ENCODE peak calls at places on chromosomes 12 and 14, in seven cellular contexts. One of them, this sample, is unnamed.

GRCh38 chr14:53537421-53538315 is 384.5 kb upstream of the DDHD1 start:
- DNase-seq in SK-N-SH: no peak
- DNase-seq in HepG2: no peak
- DNase-seq in HL-60: no peak
- DNase-seq in A549: no peak
- DNase-seq in HCT116: no peak
- DNase-seq in Panc1: no peak
- DNase-seq in this sample: peak

GRCh38 chr12:1593232-1594044 is 943 bp downstream of the FBXL14 start:
- DNase-seq in HL-60: peak
- DNase-seq in HCT116: no peak
- DNase-seq in SK-N-SH: peak
- DNase-seq in A549: no peak
- DNase-seq in HepG2: no peak
- DNase-seq in Panc1: no peak
- DNase-seq in this sample: peak

GRCh38 chr12:111276189-111276588 is 92.7 kb downstream of the PHETA1 start:
- DNase-seq in HCT116: no peak
- DNase-seq in A549: no peak
- DNase-seq in HL-60: no peak
- DNase-seq in HepG2: no peak
- DNase-seq in Panc1: no peak
- DNase-seq in SK-N-SH: no peak
- DNase-seq in this sample: no peak

GRCh38 chr12:130026608-130027176 is 122.9 kb upstream of the TMEM132D start:
- DNase-seq in HCT116: no peak
- DNase-seq in Panc1: no peak
- DNase-seq in HL-60: peak
- DNase-seq in SK-N-SH: peak
- DNase-seq in HepG2: peak
- DNase-seq in A549: peak
- DNase-seq in this sample: peak

GRCh38 chr12:67792185-67792584 is 143.6 kb downstream of the DYRK2 start:
- DNase-seq in HL-60: no peak
- DNase-seq in HCT116: no peak
- DNase-seq in SK-N-SH: no peak
- DNase-seq in Panc1: no peak
- DNase-seq in A549: no peak
- DNase-seq in HepG2: no peak
- DNase-seq in this sample: peak

GRCh38 chr12:60148831-60149230 is 553.0 kb downstream of the SLC16A7 start:
- DNase-seq in Panc1: no peak
- DNase-seq in A549: no peak
- DNase-seq in HCT116: peak
- DNase-seq in HL-60: no peak
- DNase-seq in HepG2: no peak
- DNase-seq in SK-N-SH: no peak
- DNase-seq in this sample: no peak

GRCh38 chr12:114920828-114921579 is 237.0 kb upstream of the TBX3 start:
- DNase-seq in HL-60: no peak
- DNase-seq in HepG2: no peak
- DNase-seq in A549: no peak
- DNase-seq in HCT116: no peak
- DNase-seq in Panc1: no peak
- DNase-seq in SK-N-SH: no peak
- DNase-seq in this sample: no peak

GRCh38 chr14:67653651-67654280 is 20.7 kb downstream of the VTI1B start:
- DNase-seq in HepG2: no peak
- DNase-seq in Panc1: no peak
- DNase-seq in HCT116: no peak
- DNase-seq in HL-60: no peak
- DNase-seq in SK-N-SH: no peak
- DNase-seq in A549: no peak
- DNase-seq in this sample: no peak

GRCh38 chr14:72975776-72976175 is 49.5 kb downstream of the DCAF4 start:
- DNase-seq in HepG2: peak
- DNase-seq in SK-N-SH: no peak
- DNase-seq in HCT116: no peak
- DNase-seq in HL-60: no peak
- DNase-seq in Panc1: no peak
- DNase-seq in A549: peak
- DNase-seq in this sample: peak

DNA sequence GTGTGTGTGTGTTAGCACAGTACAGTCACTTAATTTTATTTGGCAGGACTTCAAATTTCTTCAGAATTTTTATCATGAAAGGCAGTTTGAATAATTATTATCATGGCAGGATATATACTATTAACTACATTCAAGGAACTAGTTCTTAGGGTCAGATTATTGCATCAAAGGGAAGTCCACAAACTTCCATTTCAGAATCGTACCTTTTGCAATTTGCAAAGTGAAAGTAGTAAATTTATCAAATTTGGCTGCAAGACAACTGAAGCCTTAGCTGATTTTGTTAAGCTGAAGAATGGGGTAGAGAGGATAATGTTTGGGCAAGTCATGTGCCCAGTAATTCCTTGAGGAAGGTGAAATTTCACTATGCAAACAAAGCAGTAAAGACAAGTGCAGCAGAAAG is 68.2 kb downstream of the PLEKHG7 start:
- DNase-seq in HepG2: no peak
- DNase-seq in HCT116: no peak
- DNase-seq in HL-60: peak
- DNase-seq in SK-N-SH: no peak
- DNase-seq in Panc1: no peak
- DNase-seq in A549: no peak
- DNase-seq in this sample: no peak
- TF ChIP-seq REST in HepG2: no peak
- TF ChIP-seq REST in HCT116: no peak
- TF ChIP-seq REST in HL-60: no peak
- TF ChIP-seq REST in SK-N-SH: no peak
- TF ChIP-seq REST in Panc1: no peak
- TF ChIP-seq REST in A549: no peak
- TF ChIP-seq REST in this sample: no peak

DNA sequence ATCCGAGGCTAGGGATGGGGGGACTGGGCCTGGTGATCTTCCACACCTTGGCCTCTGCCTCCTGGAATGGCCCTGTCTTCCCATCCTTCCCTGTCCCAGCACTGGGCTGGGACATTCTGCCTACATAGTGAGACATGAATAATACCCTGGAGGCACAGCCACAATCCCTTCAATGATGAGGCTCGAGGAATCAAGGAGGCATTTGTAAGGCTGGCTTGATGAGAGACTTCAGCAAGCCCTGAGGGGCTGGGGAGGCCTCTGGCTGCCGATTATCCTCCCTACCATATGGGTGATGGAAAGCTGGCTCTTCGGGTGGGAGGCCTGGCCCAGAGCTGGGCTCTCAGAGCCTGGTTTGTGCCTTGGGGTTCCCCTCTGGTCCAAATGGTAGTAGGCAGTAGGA is 92.5 kb downstream of the CALM1 start:
- DNase-seq in A549: no peak
- DNase-seq in HL-60: no peak
- DNase-seq in HCT116: no peak
- DNase-seq in HepG2: no peak
- DNase-seq in SK-N-SH: no peak
- DNase-seq in Panc1: no peak
- DNase-seq in this sample: no peak
- H3K27ac ChIP-seq in A549: no peak
- H3K27ac ChIP-seq in HL-60: no peak
- H3K27ac ChIP-seq in HCT116: no peak
- H3K27ac ChIP-seq in HepG2: no peak
- H3K27ac ChIP-seq in SK-N-SH: no peak
- H3K27ac ChIP-seq in Panc1: no peak
- H3K27ac ChIP-seq in this sample: no peak

DNA sequence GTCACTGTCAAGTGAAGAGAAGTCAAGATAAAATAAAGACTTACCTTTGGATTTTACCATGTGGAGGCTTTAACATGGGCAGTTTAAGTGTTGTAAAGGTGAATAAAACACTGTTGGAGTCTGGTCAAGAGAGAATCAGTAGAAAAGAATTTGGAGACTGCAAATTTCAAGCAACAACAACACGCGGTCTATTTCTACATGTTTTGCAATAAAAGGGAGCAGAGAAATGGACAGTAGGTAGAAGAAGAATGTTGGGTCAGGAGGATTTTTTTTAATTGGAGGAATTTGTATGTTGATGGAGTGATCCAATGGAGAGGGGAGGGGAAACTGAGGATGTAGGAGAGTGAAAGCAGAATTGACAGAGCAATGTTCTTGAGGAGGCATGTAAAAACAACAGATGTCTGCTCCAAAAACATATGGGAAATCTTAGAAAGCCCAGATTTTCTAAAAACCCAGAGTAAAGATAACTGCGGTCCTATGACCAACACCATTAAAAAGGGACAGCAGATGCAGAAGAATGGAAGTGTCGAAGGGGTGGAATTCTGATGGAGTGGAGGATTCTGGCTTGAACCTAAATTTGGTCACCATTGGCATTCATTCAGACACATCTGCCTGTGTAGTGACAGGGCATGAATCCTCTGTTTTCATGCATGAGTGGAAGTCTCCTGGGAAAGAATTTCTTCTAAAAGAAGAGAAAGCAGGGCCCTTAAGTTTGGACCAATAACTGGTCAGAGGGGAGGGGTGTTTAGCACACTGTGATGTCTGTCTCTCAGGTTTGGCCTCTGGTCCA is 68.0 kb upstream of the OSBPL8 start:
- DNase-seq in SK-N-SH: no peak
- DNase-seq in HL-60: no peak
- DNase-seq in Panc1: no peak
- DNase-seq in HepG2: no peak
- DNase-seq in HCT116: no peak
- DNase-seq in A549: no peak
- DNase-seq in this sample: no peak
- TF ChIP-seq REST in SK-N-SH: no peak
- TF ChIP-seq REST in HL-60: no peak
- TF ChIP-seq REST in Panc1: no peak
- TF ChIP-seq REST in HepG2: no peak
- TF ChIP-seq REST in HCT116: no peak
- TF ChIP-seq REST in A549: no peak
- TF ChIP-seq REST in this sample: no peak

DNA sequence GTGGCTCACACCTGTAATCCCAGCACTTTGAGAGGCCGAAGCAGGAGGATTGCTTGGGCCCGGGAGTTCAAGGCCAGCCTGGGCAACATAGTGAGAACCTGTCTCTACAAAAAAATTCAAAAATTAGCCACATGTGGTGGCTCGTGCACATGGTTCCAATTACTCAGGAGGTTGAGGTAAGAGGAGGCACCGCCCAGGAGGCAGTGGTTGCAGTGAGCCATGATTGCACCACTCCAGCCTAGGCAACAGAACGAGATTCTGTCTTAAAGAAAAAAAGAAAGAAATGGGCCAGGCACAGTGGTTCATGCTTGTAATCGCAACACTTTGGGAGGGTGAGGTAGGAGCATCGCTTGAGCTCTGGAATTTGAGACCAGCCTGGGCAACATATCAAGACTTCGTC is 33.5 kb downstream of the MAP1LC3B2 start:
- DNase-seq in HL-60: peak
- DNase-seq in SK-N-SH: no peak
- DNase-seq in HepG2: no peak
- DNase-seq in Panc1: no peak
- DNase-seq in HCT116: no peak
- DNase-seq in A549: no peak
- DNase-seq in this sample: no peak
- H3K27ac ChIP-seq in HL-60: peak
- H3K27ac ChIP-seq in SK-N-SH: no peak
- H3K27ac ChIP-seq in HepG2: no peak
- H3K27ac ChIP-seq in Panc1: peak
- H3K27ac ChIP-seq in HCT116: no peak
- H3K27ac ChIP-seq in A549: no peak
- H3K27ac ChIP-seq in this sample: no peak